ENCODE peak calls at places on chromosome 18, in ten cellular contexts. Y is breast epithelium, E is pancreas, D is ovary, X is fibroblast of mammary gland, U is endodermal cell, J is heart left ventricle, T is BE2C, S is AG04450, R is brain microvascular endothelial cell. P is an unnamed sample.
A peak's percentile ranks its signal among the peaks of the same experiment; 100 is the strongest.

GRCh38 chr18:26307161-26307773 is 81.0 kb downstream of the TAF4B start:
- DNase-seq in Y (peak; percentile 27), E (no peak), D (no peak), X (peak; percentile 72), U (peak; percentile 60), J (no peak), T (peak; percentile 13), S (peak; percentile 15), R (peak; percentile 60), P (peak; percentile 72)

GRCh38 chr18:46677609-46678470 is 20.8 kb upstream of the LOXHD1 start:
- DNase-seq in Y (no peak), E (no peak), D (no peak), X (peak; percentile 37), U (peak; percentile 63), J (no peak), T (no peak), S (no peak), R (no peak), P (peak; percentile 17)

GRCh38 chr18:23693849-23694248 is 4.6 kb downstream of the LAMA3 start:
- DNase-seq in Y (no peak), E (no peak), D (no peak), X (no peak), U (no peak), J (no peak), T (no peak), S (no peak), R (no peak), P (no peak)

GRCh38 chr18:36867056-36867455 is 38.1 kb downstream of the KIAA1328 start:
- DNase-seq in Y (no peak), E (no peak), D (no peak), X (no peak), U (no peak), J (no peak), T (no peak), S (no peak), R (no peak), P (no peak)

GRCh38 chr18:49332679-49333078 is 127.8 kb downstream of the DYM start:
- DNase-seq in Y (no peak), E (no peak), D (no peak), X (no peak), U (no peak), J (no peak), T (no peak), S (no peak), R (no peak), P (no peak)

GRCh38 chr18:58668897-58669296 is 2.4 kb upstream of the MALT1 start:
- DNase-seq in Y (no peak), E (no peak), D (no peak), X (peak; percentile 73), U (no peak), J (no peak), T (no peak), S (no peak), R (peak; percentile 11), P (peak; percentile 77)

GRCh38 chr18:78352905-78353304 is 626.7 kb upstream of the SALL3 start:
- DNase-seq in Y (no peak), E (no peak), D (no peak), X (no peak), U (peak; percentile 68), J (no peak), T (no peak), S (no peak), R (no peak), P (no peak)

GRCh38 chr18:35456181-35456850 is 41.4 kb downstream of the INO80C start:
- DNase-seq in Y (no peak), E (no peak), D (no peak), X (peak; percentile 49), U (no peak), J (no peak), T (no peak), S (no peak), R (peak; percentile 73), P (peak; percentile 83)

GRCh38 chr18:27447530-27447929 is 262.4 kb upstream of the CHST9 start:
- DNase-seq in Y (no peak), E (no peak), D (no peak), X (no peak), U (peak; percentile 51), J (no peak), T (no peak), S (no peak), R (no peak), P (no peak)

GRCh38 chr18:57660961-57661360 is 39.3 kb upstream of the NARS1 start:
- DNase-seq in Y (no peak), E (no peak), D (no peak), X (peak; percentile 66), U (no peak), J (no peak), T (no peak), S (peak; percentile 54), R (peak; percentile 86), P (no peak)

DNA sequence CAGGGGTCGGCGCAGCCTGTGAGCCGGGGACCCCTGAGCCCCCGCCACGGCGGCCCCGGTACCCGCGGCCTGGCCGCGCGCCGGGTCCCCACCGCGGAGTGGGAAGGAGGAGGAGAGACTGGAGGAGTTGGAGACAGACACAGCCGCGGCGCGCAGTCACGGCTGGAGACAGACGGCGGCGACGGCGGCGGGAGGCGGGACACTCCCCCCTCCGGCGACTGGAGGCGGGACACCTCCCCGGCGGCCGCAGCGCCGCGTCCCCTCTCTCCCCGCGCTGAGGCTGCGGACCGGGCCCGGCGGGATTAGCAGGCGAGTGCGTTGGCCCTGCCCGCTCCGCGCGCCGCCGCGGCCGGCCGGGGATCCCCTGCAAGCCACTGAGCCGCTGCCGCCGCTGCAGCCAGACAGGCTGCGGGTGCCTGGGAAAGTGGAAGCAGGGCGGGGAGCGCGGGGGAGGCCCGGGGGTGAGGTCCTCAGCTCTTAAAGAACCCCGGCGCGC is 1.0 kb upstream of the LDLRAD4 start:
- DNase-seq in Y (no peak), E (peak; percentile 56), D (peak; percentile 49), X (peak; percentile 7), U (peak; percentile 87), J (peak; percentile 78), T (peak; percentile 49), S (no peak), R (no peak), P (peak; percentile 27)
- H3K4me3 ChIP-seq in Y (peak overlapping the region; percentile 97), E (peak overlapping the region; percentile 61), D (peak overlapping the region; percentile 66), X (no peak overlapping the region), U (peak overlapping the region; percentile 61), J (peak overlapping the region; percentile 90), T (peak overlapping the region; percentile 56), S (peak overlapping the region; percentile 39), R (peak overlapping the region; percentile 26), P (no peak overlapping the region)

GRCh38 chr18:10076502-10077030 is 162.8 kb downstream of the VAPA start:
- DNase-seq in Y (peak; percentile 47), E (peak; percentile 38), D (no peak), X (no peak), U (no peak), J (no peak), T (no peak), S (no peak), R (no peak), P (no peak)
- TF ChIP-seq CTCF in Y (no peak), E (no peak), D (no peak), X (no peak), U (no peak), J (no peak), T (no peak), S (no peak), R (peak; percentile 10), P (no peak)

DNA sequence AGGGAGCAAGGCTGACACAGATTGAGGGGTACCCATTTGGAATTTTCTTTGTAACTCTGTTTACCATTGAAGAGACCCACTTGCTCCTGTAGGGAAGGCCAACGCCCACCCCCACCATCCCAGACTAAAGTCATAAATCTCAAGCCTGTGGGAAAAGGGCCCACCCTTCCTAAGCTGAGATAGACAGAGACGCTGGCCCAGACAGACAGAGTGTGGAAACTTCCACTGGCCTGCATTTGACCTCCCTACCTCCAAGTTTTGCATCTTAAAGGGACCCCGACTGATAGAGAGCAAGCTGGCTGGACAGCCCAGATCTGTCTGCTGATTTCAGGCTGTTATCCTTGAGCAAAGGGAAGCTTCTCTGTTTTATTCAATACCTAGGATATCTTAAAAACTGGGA is 48.2 kb upstream of the SLC14A2 start:
- DNase-seq in Y (no peak), E (no peak), D (no peak), X (peak; percentile 43), U (peak; percentile 60), J (no peak), T (no peak), S (no peak), R (peak; percentile 85), P (no peak)
- H3K4me3 ChIP-seq in Y (no peak overlapping the region), E (no peak overlapping the region), D (no peak overlapping the region), X (no peak overlapping the region), U (no peak overlapping the region), J (no peak overlapping the region), T (no peak overlapping the region), S (no peak overlapping the region), R (no peak overlapping the region), P (no peak overlapping the region)

DNA sequence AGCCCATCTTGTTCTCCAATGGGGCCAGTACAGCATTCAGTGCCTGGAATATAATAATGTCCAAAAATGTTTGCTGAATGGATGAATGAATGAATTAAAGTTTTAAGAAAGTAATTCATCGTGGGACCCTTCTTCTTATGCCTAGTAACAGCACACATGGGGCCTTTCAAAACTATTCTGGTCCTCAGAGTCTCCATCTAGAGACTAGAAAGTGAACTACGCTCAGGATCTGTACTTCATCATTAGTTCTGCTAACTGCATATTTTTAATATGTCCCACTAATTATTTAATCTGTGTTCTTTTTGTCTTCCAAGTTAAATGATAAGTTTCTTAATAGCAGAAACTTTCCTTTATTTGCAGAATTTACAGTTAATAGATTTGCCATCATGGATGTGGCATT is 172.5 kb downstream of the SMAD2 start:
- DNase-seq in Y (no peak), E (no peak), D (no peak), X (peak; percentile 5), U (peak; percentile 28), J (no peak), T (no peak), S (no peak), R (no peak), P (peak; percentile 8)
- TF ChIP-seq CTCF in Y (no peak), E (no peak), D (no peak), X (peak; percentile 54), U (peak; percentile 72), J (peak; percentile 31), T (peak; percentile 41), S (peak; percentile 42), R (peak; percentile 35), P (peak; percentile 33)

DNA sequence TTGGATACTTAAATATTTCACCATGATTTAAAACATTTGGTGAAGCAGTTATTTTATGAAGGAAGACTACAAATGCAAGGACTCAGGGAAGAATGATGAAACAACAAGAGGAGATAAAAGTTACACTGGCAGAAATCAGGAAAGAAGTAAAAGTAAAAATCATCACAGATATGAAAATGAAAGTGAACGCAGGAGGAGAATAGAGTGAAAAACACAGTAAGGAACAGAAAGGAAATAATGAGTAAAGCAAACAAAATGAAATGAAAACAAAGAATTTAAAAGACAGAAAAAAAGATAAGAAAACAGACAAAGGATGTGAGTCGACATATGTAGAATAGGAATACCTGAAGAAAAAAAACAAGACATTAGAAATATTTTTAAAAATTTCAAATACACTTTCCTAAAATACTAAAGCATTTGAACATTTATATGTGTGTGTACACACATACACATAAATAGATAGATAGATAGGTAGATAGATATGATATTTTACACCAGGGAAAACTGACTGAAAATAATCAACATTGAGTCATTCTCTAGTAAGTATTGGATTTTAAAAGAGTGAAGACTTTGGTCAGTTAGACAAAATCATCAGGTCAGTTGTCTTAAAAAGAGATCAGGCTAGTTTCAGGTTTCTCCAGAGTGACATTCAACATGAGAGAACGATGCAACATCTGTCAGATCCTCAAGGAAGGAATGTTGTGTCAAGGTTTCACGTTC is 12.1 kb upstream of the KDSR start:
- DNase-seq in Y (no peak), E (no peak), D (no peak), X (no peak), U (no peak), J (no peak), T (no peak), S (no peak), R (no peak), P (no peak)
- H3K4me3 ChIP-seq in Y (no peak overlapping the region), E (no peak overlapping the region), D (no peak overlapping the region), X (no peak overlapping the region), U (no peak overlapping the region), J (no peak overlapping the region), T (no peak overlapping the region), S (no peak overlapping the region), R (no peak overlapping the region), P (no peak overlapping the region)

P was measured in epithelial cell of esophagus.